ENCODE peak calls at places on chromosomes 5 and 9, in six cellular contexts. O is stimulated activated effector memory CD8-positive, alpha-beta T cell treated with anti-CD3 and anti-CD28 coated beads, Interleukin-12 subunit alpha, Interleukin-12 subunit beta, amount 100 ng/mL, for 72 hours; M is A549; X is LHCN-M2; H is AG08396; E is HEK293T. G is an unnamed sample.

GRCh38 chr5:56983593-56984361 is 31.9 kb upstream of the MIER3 start:
- DNase-seq in M (no peak), E (no peak), H (no peak), X (no peak), O (no peak), G (no peak)

GRCh38 chr9:83154087-83154736 is 91.3 kb upstream of the RASEF start:
- DNase-seq in E (no peak), H (no peak), M (no peak), X (peak), O (no peak), G (no peak)

GRCh38 chr5:147455822-147456221 is 54.0 kb downstream of the DPYSL3 start:
- DNase-seq in O (no peak), M (no peak), E (no peak), H (no peak), X (no peak), G (no peak)

GRCh38 chr9:125405938-125406811 is 144.5 kb downstream of the GAPVD1 start:
- DNase-seq in O (no peak), E (no peak), M (no peak), H (no peak), X (peak), G (no peak)

GRCh38 chr9:81028504-81028903 is 660.8 kb downstream of the TLE1 start:
- DNase-seq in X (peak), O (no peak), M (peak), H (peak), E (no peak), G (no peak)

GRCh38 chr5:141825836-141826560 is 52.2 kb downstream of the PCDH1 start:
- DNase-seq in M (peak), H (no peak), O (no peak), X (no peak), E (peak), G (no peak)

GRCh38 chr5:152170350-152170749 is 234.7 kb downstream of the NMUR2 start:
- DNase-seq in H (no peak), M (peak), X (no peak), O (no peak), E (no peak), G (no peak)

GRCh38 chr9:130138791-130139190 is 33.4 kb upstream of the NCS1 start:
- DNase-seq in E (no peak), X (peak), H (peak), M (no peak), O (no peak), G (no peak)

GRCh38 chr5:134714537-134714936 is 23.8 kb upstream of the CAMLG start:
- DNase-seq in E (no peak), M (no peak), O (no peak), X (no peak), H (no peak), G (no peak)

GRCh38 chr9:131028221-131028884 is 19.4 kb downstream of the LAMC3 start:
- DNase-seq in E (no peak), H (no peak), X (no peak), M (no peak), O (no peak), G (no peak)

GRCh38 chr9:70832487-70832886 is 288.9 kb downstream of the TRPM3 start:
- DNase-seq in H (peak), E (no peak), X (peak), M (no peak), O (no peak), G (no peak)

GRCh38 chr9:4832786-4833579 is 40.2 kb downstream of the RCL1 start:
- DNase-seq in O (peak), M (peak), E (no peak), X (peak), H (peak), G (no peak)

GRCh38 chr5:135156715-135157404 is 122.8 kb upstream of the PITX1 start:
- DNase-seq in H (no peak), E (no peak), X (no peak), M (no peak), O (no peak), G (no peak)

GRCh38 chr9:92426501-92426900 is 2.2 kb upstream of the OMD start:
- DNase-seq in O (no peak), X (no peak), M (no peak), E (no peak), H (no peak), G (no peak)

GRCh38 chr9:121226186-121226585 is 24.5 kb upstream of the RAB14 start:
- DNase-seq in E (no peak), X (no peak), H (no peak), O (no peak), M (no peak), G (no peak)

GRCh38 chr5:84821924-84822323 is 437.2 kb upstream of the EDIL3 start:
- DNase-seq in M (no peak), O (no peak), H (no peak), X (peak), E (no peak), G (no peak)

GRCh38 chr5:14447958-14448881 is 133.4 kb upstream of the OTULINL start:
- DNase-seq in O (no peak), M (no peak), H (no peak), X (peak), E (no peak), G (no peak)

GRCh38 chr5:124906339-124907097 is 160.1 kb upstream of the ZNF608 start:
- DNase-seq in H (peak), X (peak), O (no peak), M (peak), E (no peak), G (peak)

GRCh38 chr9:121648172-121648571 is 3.3 kb upstream of the DAB2IP start:
- DNase-seq in M (no peak), O (no peak), H (no peak), E (no peak), X (no peak), G (no peak)

GRCh38 chr5:154273028-154273617 is 82.6 kb downstream of the GALNT10 start:
- DNase-seq in H (peak), M (peak), E (no peak), O (no peak), X (no peak), G (no peak)

GRCh38 chr5:102222772-102223171 is 73.3 kb downstream of the SLCO4C1 start:
- DNase-seq in E (no peak), X (no peak), M (peak), O (no peak), H (no peak), G (no peak)

GRCh38 chr5:181181650-181182565 is 23.1 kb downstream of the TRIM7 start:
- DNase-seq in O (no peak), H (peak), E (peak), M (peak), X (peak), G (no peak)

GRCh38 chr5:111183064-111183463 is 41.1 kb upstream of the CAMK4 start:
- DNase-seq in X (no peak), E (no peak), O (no peak), H (no peak), M (no peak), G (no peak)

GRCh38 chr9:136535070-136535469 is 10.8 kb downstream of the NOTCH1 start:
- DNase-seq in O (no peak), X (no peak), M (no peak), H (no peak), E (no peak), G (no peak)

GRCh38 chr9:14277202-14277601 is 36.7 kb downstream of the NFIB start:
- DNase-seq in E (no peak), X (peak), M (peak), O (no peak), H (no peak), G (peak)

GRCh38 chr9:105503873-105504272 is 54.1 kb upstream of the FKTN start:
- DNase-seq in M (no peak), H (no peak), E (no peak), O (no peak), X (peak), G (no peak)

GRCh38 chr5:180820788-180821321 is 18.2 kb upstream of the MGAT1 start:
- DNase-seq in O (no peak), E (no peak), H (no peak), X (no peak), M (no peak), G (no peak)

G was measured in amygdala.